ENCODE peak calls at places on chromosome 7, in nine cellular contexts. V is heart left ventricle; A is GM12878; U is pons; K is stomach; M is NCI-H2081; Q is stimulated activated CD4-positive, alpha-beta T cell treated with anti-CD3 and anti-CD28 coated beads, Interleukin-4, amount 100 ng/mL, for 1 hour; J is A549; T is BJ. B is an unnamed sample.

GRCh38 chr7:45387837-45388236 is 186.3 kb upstream of the ADCY1 start:
- DNase-seq in Q (no peak), U (no peak), K (no peak), M (no peak), V (no peak), A (no peak), T (no peak), J (no peak), B (no peak)

GRCh38 chr7:12199363-12199762 is 11.7 kb upstream of the TMEM106B start:
- DNase-seq in U (no peak), Q (no peak), K (no peak), M (no peak), J (peak), V (no peak), T (no peak), A (no peak), B (peak)

GRCh38 chr7:157754416-157754790 is 417.6 kb downstream of the DNAJB6 start:
- DNase-seq in U (no peak), T (no peak), A (no peak), M (no peak), Q (no peak), J (no peak), V (no peak), K (no peak), B (no peak)

GRCh38 chr7:1531263-1531978 is 919 bp downstream of the MAFK start:
- DNase-seq in K (peak), J (peak), U (peak), M (peak), V (peak), A (no peak), T (no peak), Q (peak), B (peak)

GRCh38 chr7:137408096-137408495 is 64.6 kb upstream of the PTN start:
- DNase-seq in K (no peak), M (no peak), U (peak), T (no peak), A (no peak), J (no peak), V (no peak), Q (no peak), B (no peak)

GRCh38 chr7:69373171-69374035 is 224.9 kb upstream of the AUTS2 start:
- DNase-seq in A (no peak), K (no peak), Q (no peak), M (no peak), U (peak), V (no peak), T (no peak), J (peak), B (no peak)

GRCh38 chr7:95725170-95725569 is 47.2 kb upstream of the DYNC1I1 start:
- DNase-seq in V (no peak), T (no peak), M (peak), K (no peak), Q (no peak), J (peak), A (no peak), U (peak), B (peak)

GRCh38 chr7:76278540-76278939 is 23.9 kb upstream of the HSPB1 start:
- DNase-seq in U (no peak), M (peak), K (no peak), T (no peak), J (peak), V (no peak), A (no peak), Q (no peak), B (peak)

GRCh38 chr7:83782628-83783027 is 133.7 kb upstream of the SEMA3E start:
- DNase-seq in M (no peak), K (no peak), Q (no peak), A (no peak), U (no peak), J (no peak), V (no peak), T (no peak), B (no peak)

GRCh38 chr7:43196379-43196778 is 83.9 kb downstream of the HECW1 start:
- DNase-seq in T (no peak), A (no peak), V (no peak), M (no peak), J (no peak), Q (no peak), K (no peak), U (no peak), B (no peak)

GRCh38 chr7:43201912-43202311 is 89.5 kb downstream of the HECW1 start:
- DNase-seq in J (no peak), K (no peak), T (no peak), U (no peak), M (no peak), V (no peak), A (no peak), Q (no peak), B (no peak)

GRCh38 chr7:49670991-49671390 is 102.4 kb upstream of the VWC2 start:
- DNase-seq in J (peak), T (no peak), Q (no peak), A (no peak), M (no peak), V (no peak), U (no peak), K (no peak), B (peak)

GRCh38 chr7:131338990-131339389 is 11.3 kb downstream of the MKLN1 start:
- DNase-seq in J (no peak), M (no peak), K (no peak), A (no peak), Q (no peak), U (no peak), V (no peak), T (no peak), B (no peak)

GRCh38 chr7:131878777-131879176 is 322.3 kb upstream of the PODXL start:
- DNase-seq in Q (no peak), K (no peak), A (no peak), T (no peak), U (no peak), J (no peak), V (no peak), M (no peak), B (no peak)

B was measured in SW480.